ENCODE peak calls at places on chromosome 3, in four cellular contexts. L is GM12891, O is K562, Y is GM12878. A is an unnamed sample.

GRCh38 chr3:102586485-102586884 is 151.7 kb downstream of the ZPLD1 start:
- DNase-seq in Y (no peak), O (no peak), L (no peak), A (no peak)

GRCh38 chr3:167740961-167741587 is 5.6 kb downstream of the SERPINI1 start:
- DNase-seq in L (no peak), O (peak; percentile 75), Y (no peak), A (peak; percentile 46)

GRCh38 chr3:194196876-194197275 is 60.9 kb downstream of the HES1 start:
- DNase-seq in Y (no peak), L (no peak), O (no peak), A (no peak)

GRCh38 chr3:156691920-156692319 is 17.5 kb downstream of the TIPARP start:
- DNase-seq in O (no peak), Y (no peak), L (no peak), A (no peak)

GRCh38 chr3:12903881-12904280 is 62.5 kb upstream of the RPL32 start:
- DNase-seq in O (no peak), Y (no peak), L (no peak), A (no peak)

GRCh38 chr3:49668414-49668797 is 5.7 kb upstream of the APEH start:
- DNase-seq in O (peak; percentile 32), Y (no peak), L (no peak), A (no peak)

GRCh38 chr3:177522051-177522450 is 324.8 kb upstream of the TBL1XR1 start:
- DNase-seq in O (no peak), Y (no peak), L (no peak), A (no peak)

GRCh38 chr3:325495-325894 is 128.9 kb downstream of the CHL1 start:
- DNase-seq in L (no peak), O (no peak), Y (no peak), A (no peak)

GRCh38 chr3:158160958-158161357 is 51.1 kb downstream of the RSRC1 start:
- DNase-seq in Y (no peak), L (no peak), O (no peak), A (no peak)

GRCh38 chr3:30611613-30612421 is 5.4 kb downstream of the TGFBR2 start:
- DNase-seq in Y (no peak), L (no peak), O (no peak), A (no peak)

GRCh38 chr3:14262212-14262611 is 83.6 kb downstream of the LSM3 start:
- DNase-seq in O (peak; percentile 44), Y (no peak), L (no peak), A (no peak)

GRCh38 chr3:150409527-150410310 is 1.6 kb downstream of the TSC22D2 start:
- DNase-seq in L (peak; percentile 34), Y (no peak), O (peak; percentile 87), A (peak; percentile 23)

GRCh38 chr3:132593950-132594328 is 3.1 kb upstream of the ACKR4 start:
- DNase-seq in Y (no peak), L (no peak), O (no peak), A (no peak)

DNA sequence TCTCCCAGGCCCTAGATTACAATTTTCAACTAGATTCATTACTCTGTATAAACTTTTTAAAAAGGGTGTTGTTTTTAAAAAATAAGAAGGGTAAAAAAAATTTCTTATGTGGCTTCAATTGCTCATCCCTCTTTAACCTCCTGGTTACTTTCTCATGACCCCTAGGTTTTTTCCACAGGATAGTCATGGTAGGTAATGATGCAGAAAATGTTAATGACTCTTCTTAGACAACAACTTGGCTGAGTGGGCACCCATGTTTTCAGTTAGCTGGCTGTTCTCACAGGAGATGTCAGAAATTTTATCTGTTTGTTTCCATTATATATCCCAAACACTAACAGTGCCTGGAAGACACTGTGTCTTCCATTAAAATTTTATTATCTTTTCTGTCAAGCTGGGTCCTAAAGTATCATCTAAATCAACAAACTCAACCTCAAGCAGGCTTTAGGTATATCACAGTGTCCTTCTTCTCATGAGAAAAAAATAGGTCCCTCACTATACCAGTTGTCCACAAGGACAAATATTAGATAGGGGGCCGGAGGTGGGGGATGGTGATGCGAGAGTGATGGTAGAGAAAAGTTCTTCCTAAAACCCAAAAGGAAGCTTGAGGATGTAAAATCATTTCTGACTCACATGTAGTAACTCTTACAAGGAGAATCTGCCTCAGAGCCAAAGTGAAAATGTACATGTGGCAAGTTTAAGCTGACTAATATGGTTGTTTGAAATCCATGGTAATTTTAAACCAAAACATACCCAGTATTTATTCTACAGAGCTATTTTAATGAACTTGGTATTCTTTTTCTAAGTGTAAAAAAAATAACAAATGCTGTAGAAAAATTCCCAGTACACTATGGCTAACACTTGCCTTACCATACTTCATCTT is 43.3 kb downstream of the PLOD2 start:
- DNase-seq in L (no peak), Y (no peak), O (no peak), A (no peak)
- TF ChIP-seq SPI1 in L (no peak), Y (no peak), O (no peak), A (no peak)

GRCh38 chr3:107555359-107555758 is 32.6 kb downstream of the BBX start:
- DNase-seq in O (no peak), Y (no peak), L (no peak), A (no peak)
- TF ChIP-seq SPI1 in O (no peak), Y (peak; percentile 89), L (peak; percentile 95), A (no peak)

GRCh38 chr3:44795197-44795596 is 33.6 kb downstream of the KIF15 start:
- DNase-seq in Y (no peak), L (no peak), O (no peak), A (no peak)
- TF ChIP-seq SPI1 in Y (no peak), L (no peak), O (no peak), A (no peak)

GRCh38 chr3:34237946-34238345 is 439.5 kb downstream of the PDCD6IP start:
- DNase-seq in Y (no peak), O (no peak), L (no peak), A (no peak)
- TF ChIP-seq SPI1 in Y (no peak), O (no peak), L (no peak), A (no peak)

DNA sequence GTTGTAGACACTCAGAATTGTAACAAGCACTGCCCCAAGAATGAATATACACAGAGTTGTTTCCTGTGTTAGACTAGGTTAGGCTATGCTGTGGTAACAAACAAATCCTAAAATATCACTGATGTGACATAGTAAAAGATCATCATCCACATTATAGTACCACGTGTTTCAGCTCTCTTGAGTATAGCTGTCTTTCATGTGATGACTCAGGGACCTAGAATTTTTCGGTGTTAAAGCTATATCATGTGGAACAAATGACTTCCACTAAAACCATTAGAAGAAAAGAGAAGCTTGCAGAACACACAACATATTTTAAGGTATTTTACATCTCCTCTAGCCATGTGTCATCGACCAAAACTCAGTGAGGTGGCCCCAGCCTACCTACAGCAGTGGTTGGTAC is 307.9 kb upstream of the RBMS3 start:
- DNase-seq in Y (no peak), L (no peak), O (no peak), A (no peak)
- TF ChIP-seq SPI1 in Y (no peak), L (no peak), O (no peak), A (no peak)

DNA sequence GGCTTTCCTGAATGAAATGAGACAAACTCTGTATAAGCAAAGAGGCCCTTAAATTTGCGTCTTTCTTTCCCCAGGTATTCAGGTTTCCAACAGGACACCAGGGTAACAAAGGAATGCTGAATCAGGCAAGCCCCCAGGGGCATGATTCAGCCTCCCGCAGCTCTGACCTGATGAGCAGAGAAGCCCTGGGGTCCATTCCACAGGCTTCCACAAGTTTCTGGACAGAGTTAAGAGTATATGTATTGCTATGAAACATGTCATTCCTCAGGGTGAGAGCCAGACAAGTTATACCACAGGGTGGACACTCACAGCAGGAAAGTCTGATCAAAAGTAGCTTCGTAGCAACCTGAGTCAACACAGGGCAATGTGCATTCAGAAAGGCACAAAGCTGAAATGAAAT is 68.1 kb upstream of the CTNNB1 start:
- DNase-seq in O (no peak), Y (no peak), L (no peak), A (no peak)
- TF ChIP-seq SPI1 in O (no peak), Y (no peak), L (no peak), A (no peak)

GRCh38 chr3:128861491-128861890 is 17.9 kb upstream of the ACAD9 start:
- DNase-seq in O (no peak), Y (no peak), L (no peak), A (no peak)

GRCh38 chr3:128858167-128858566 is 21.3 kb upstream of the ACAD9 start:
- DNase-seq in Y (no peak), O (no peak), L (no peak), A (no peak)

GRCh38 chr3:128863560-128863959 is 15.9 kb upstream of the ACAD9 start:
- DNase-seq in O (no peak), L (no peak), Y (no peak), A (no peak)

GRCh38 chr3:128855574-128855973 is 23.8 kb upstream of the ACAD9 start:
- DNase-seq in O (no peak), L (no peak), Y (no peak), A (no peak)

GRCh38 chr3:128859573-128860154 is 19.8 kb upstream of the ACAD9 start:
- DNase-seq in O (peak; percentile 48), L (no peak), Y (no peak), A (peak; percentile 72)
- TF ChIP-seq SPI1 in O (no peak), L (no peak), Y (no peak), A (no peak)

DNA sequence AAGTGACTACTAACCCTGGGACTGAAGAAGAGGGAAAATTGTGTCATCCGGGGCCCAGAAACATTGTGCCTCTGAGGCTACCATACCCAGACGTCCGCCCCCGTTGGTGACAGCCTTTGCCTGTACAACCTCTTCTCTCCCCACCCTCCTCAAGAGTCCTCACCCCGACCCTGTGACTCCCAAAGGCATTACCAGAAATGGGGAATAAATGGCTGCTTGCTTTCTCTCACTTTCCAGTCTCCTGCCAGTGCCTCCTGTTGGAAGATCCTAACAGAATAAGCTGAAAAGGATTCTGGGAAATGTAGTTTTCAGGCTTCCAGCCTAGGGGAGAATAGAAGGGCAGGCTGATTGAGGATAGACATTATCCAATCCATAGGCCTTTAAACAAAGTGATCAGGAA is 30.8 kb upstream of the SLC25A36 start:
- DNase-seq in Y (no peak), O (peak; percentile 31), L (no peak), A (no peak)
- TF ChIP-seq SPI1 in Y (no peak), O (no peak), L (no peak), A (no peak)